ENCODE peak calls at places on chromosomes 4 and X, in four cellular contexts. T is neural progenitor cell, Z is IMR-90, A is HL-60. N is an unnamed sample.

GRCh38 chr4:8050555-8051206 is 107.9 kb downstream of the ABLIM2 start:
- DNase-seq in T (no peak), A (no peak), Z (peak), N (no peak)

GRCh38 chrX:18448416-18448815 is 23.0 kb downstream of the CDKL5 start:
- DNase-seq in Z (peak), T (no peak), A (no peak), N (no peak)

GRCh38 chr4:19686456-19686855 is 565.2 kb upstream of the SLIT2 start:
- DNase-seq in Z (no peak), T (no peak), A (no peak), N (no peak)

GRCh38 chr4:147157860-147158701 is 212.4 kb upstream of the TTC29 start:
- DNase-seq in A (no peak), Z (peak), T (peak), N (peak)

GRCh38 chr4:2927016-2927695 is 36.0 kb downstream of the NOP14 start:
- DNase-seq in T (no peak), Z (no peak), A (no peak), N (no peak)

GRCh38 chr4:89077806-89078205 is 20.8 kb upstream of the FAM13A start:
- DNase-seq in T (no peak), A (no peak), Z (no peak), N (no peak)

GRCh38 chr4:25358515-25359275 is 18.4 kb upstream of the ANAPC4 start:
- DNase-seq in Z (no peak), T (no peak), A (no peak), N (peak)

GRCh38 chrX:46575991-46576392 is 2.4 kb downstream of the CHST7 start:
- DNase-seq in Z (peak), A (no peak), T (peak), N (no peak)

GRCh38 chr4:112031712-112032328 is 113.4 kb upstream of the FAM241A start:
- DNase-seq in T (peak), Z (peak), A (no peak), N (peak)

GRCh38 chr4:2449051-2449450 is 19.9 kb upstream of the RNF4 start:
- DNase-seq in A (no peak), Z (no peak), T (no peak), N (no peak)

GRCh38 chr4:24646777-24647460 is 62.6 kb upstream of the DHX15 start:
- DNase-seq in T (no peak), Z (no peak), A (no peak), N (no peak)

GRCh38 chr4:83454626-83455025 is 997 bp downstream of the HELQ start:
- DNase-seq in A (peak), T (peak), Z (peak), N (no peak)

GRCh38 chr4:2712261-2712842 is 43.8 kb downstream of the TNIP2 start:
- DNase-seq in Z (no peak), T (peak), A (no peak), N (no peak)

GRCh38 chrX:53263597-53264094 is 17.7 kb downstream of the IQSEC2 start:
- DNase-seq in T (no peak), Z (peak), A (peak), N (peak)

GRCh38 chrX:119721487-119721886 is 28.5 kb upstream of the SEPTIN6 start:
- DNase-seq in T (no peak), Z (no peak), A (no peak), N (no peak)

GRCh38 chr4:10151182-10151581 is 34.6 kb upstream of the WDR1 start:
- DNase-seq in Z (no peak), T (no peak), A (no peak), N (no peak)

GRCh38 chr4:140653718-140654515 is 85.2 kb upstream of the UCP1 start:
- DNase-seq in T (peak), A (no peak), Z (peak), N (no peak)

GRCh38 chr4:41476310-41476709 is 61.6 kb upstream of the LIMCH1 start:
- DNase-seq in Z (no peak), A (no peak), T (no peak), N (no peak)

GRCh38 chr4:145333786-145334185 is 147.9 kb upstream of the SMAD1 start:
- DNase-seq in A (no peak), Z (no peak), T (no peak), N (no peak)

GRCh38 chrX:19535481-19535880 is 20.2 kb upstream of the MAP3K15 start:
- DNase-seq in A (no peak), Z (peak), T (peak), N (peak)

GRCh38 chrX:136395271-136395670 is 92.5 kb upstream of the BRS3 start:
- DNase-seq in T (no peak), Z (peak), A (no peak), N (peak)

GRCh38 chr4:47543331-47543730 is 58.3 kb downstream of the ATP10D start:
- DNase-seq in A (no peak), Z (peak), T (no peak), N (peak)

GRCh38 chrX:137545711-137546651 is 19.9 kb upstream of the ZIC3 start:
- DNase-seq in Z (no peak), A (no peak), T (peak), N (no peak)

GRCh38 chr4:115331241-115331640 is 217.8 kb upstream of the NDST4 start:
- DNase-seq in A (no peak), T (no peak), Z (no peak), N (no peak)

GRCh38 chrX:21479695-21480280 is 105.6 kb downstream of the CNKSR2 start:
- DNase-seq in A (peak), T (peak), Z (peak), N (peak)

GRCh38 chr4:177499537-177499936 is 57.3 kb upstream of the AGA start:
- DNase-seq in T (no peak), Z (no peak), A (no peak), N (no peak)